ENCODE peak calls at places on chromosome 19, in six cellular contexts. J is tibial artery; N is M059J; P is amygdala; I is activated CD8-positive, alpha-beta memory T cell treated with anti-CD3 and anti-CD28 coated beads for 48 hours; K is astrocyte of the cerebellum. V is an unnamed sample.

GRCh38 chr19:12350890-12351197 is 14.6 kb downstream of the ZNF442 start:
- DNase-seq in J (no peak), N (no peak), P (no peak), I (no peak), K (no peak), V (no peak)

GRCh38 chr19:12995596-12996541 is 594 bp downstream of the NFIX start:
- DNase-seq in J (no peak), N (peak; percentile 35), P (no peak), I (no peak), K (no peak), V (no peak)

GRCh38 chr19:27905074-27905473 is 1307.9 kb downstream of the UQCRFS1 start:
- DNase-seq in J (no peak), N (no peak), P (no peak), I (no peak), K (no peak), V (no peak)

GRCh38 chr19:58059003-58059671 is at the start of gene ZNF135:
- DNase-seq in J (peak; percentile 94), N (peak; percentile 84), P (peak; percentile 79), I (peak; percentile 9), K (peak; percentile 15), V (peak; percentile 73)

GRCh38 chr19:6906559-6906958 is 19.2 kb downstream of the ADGRE1 start:
- DNase-seq in J (no peak), N (no peak), P (no peak), I (no peak), K (no peak), V (no peak)

GRCh38 chr19:48990400-48990799 is 2.7 kb downstream of the GYS1 start:
- DNase-seq in J (no peak), N (no peak), P (no peak), I (no peak), K (no peak), V (no peak)

GRCh38 chr19:40416918-40417713 is 3.9 kb upstream of the PRX start:
- DNase-seq in J (no peak), N (peak; percentile 70), P (no peak), I (no peak), K (no peak), V (no peak)

GRCh38 chr19:19226663-19227062 is 14.9 kb downstream of the NCAN start:
- DNase-seq in J (no peak), N (no peak), P (no peak), I (no peak), K (no peak), V (no peak)

GRCh38 chr19:52206481-52206880 is 16.6 kb downstream of the PPP2R1A start:
- DNase-seq in J (no peak), N (no peak), P (no peak), I (no peak), K (no peak), V (no peak)

GRCh38 chr19:17669419-17669818 is 18.7 kb downstream of the UNC13A start:
- DNase-seq in J (no peak), N (no peak), P (no peak), I (no peak), K (no peak), V (no peak)

GRCh38 chr19:38392707-38393308 is 4.3 kb downstream of the SPRED3 start:
- DNase-seq in J (no peak), N (peak; percentile 58), P (no peak), I (no peak), K (no peak), V (no peak)

GRCh38 chr19:41696402-41697197 is 8.5 kb upstream of the CEACAM7 start:
- DNase-seq in J (peak; percentile 48), N (peak; percentile 5), P (no peak), I (no peak), K (no peak), V (no peak)

GRCh38 chr19:1655131-1655981 is 2.9 kb upstream of the TCF3 start:
- DNase-seq in J (no peak), N (peak; percentile 70), P (no peak), I (no peak), K (no peak), V (no peak)

GRCh38 chr19:7450243-7451223 is 38.3 kb downstream of the PEX11G start:
- DNase-seq in J (no peak), N (peak; percentile 31), P (no peak), I (no peak), K (peak; percentile 37), V (no peak)

GRCh38 chr19:17357078-17357666 is 19.8 kb downstream of the GTPBP3 start:
- DNase-seq in J (no peak), N (no peak), P (no peak), I (no peak), K (no peak), V (no peak)

GRCh38 chr19:19758164-19758563 is 25.3 kb upstream of the ZNF14 start:
- DNase-seq in J (no peak), N (no peak), P (no peak), I (no peak), K (no peak), V (no peak)

GRCh38 chr19:12647490-12648071 is 19.0 kb downstream of the MAN2B1 start:
- DNase-seq in J (peak; percentile 77), N (no peak), P (no peak), I (no peak), K (no peak), V (no peak)

GRCh38 chr19:17125728-17126677 is 50.4 kb downstream of the MYO9B start:
- DNase-seq in J (peak; percentile 94), N (no peak), P (peak; percentile 39), I (peak; percentile 23), K (no peak), V (no peak)

GRCh38 chr19:4557971-4558941 is 1.2 kb downstream of the SEMA6B start:
- DNase-seq in J (no peak), N (no peak), P (no peak), I (no peak), K (no peak), V (no peak)

GRCh38 chr19:38596057-38596981 is 21.4 kb downstream of the MAP4K1 start:
- DNase-seq in J (no peak), N (no peak), P (no peak), I (no peak), K (no peak), V (no peak)

GRCh38 chr19:53824134-53824611 is at the start of gene NLRP12:
- DNase-seq in J (no peak), N (no peak), P (no peak), I (no peak), K (no peak), V (no peak)

GRCh38 chr19:48836089-48837017 is at the start of gene HSD17B14:
- DNase-seq in J (peak; percentile 80), N (peak; percentile 80), P (peak; percentile 29), I (peak; percentile 24), K (no peak), V (peak; percentile 43)